ENCODE peak calls at places on chromosome 12, in four cellular contexts. I is lung, Q is uterus, A is tibial artery. W is an unnamed sample.

GRCh38 chr12:1184402-1184801 is 193.4 kb downstream of the ERC1 start:
- DNase-seq in I (no peak), Q (no peak), A (no peak), W (no peak)

GRCh38 chr12:74365178-74365964 is 172.3 kb upstream of the ATXN7L3B start:
- DNase-seq in I (no peak), Q (no peak), A (no peak), W (no peak)

GRCh38 chr12:88432536-88433462 is 147.5 kb downstream of the KITLG start:
- DNase-seq in I (peak; percentile 43), Q (peak; percentile 29), A (no peak), W (no peak)

GRCh38 chr12:115944392-115944742 is 333.1 kb downstream of the MED13L start:
- DNase-seq in I (no peak), Q (no peak), A (no peak), W (no peak)

GRCh38 chr12:116955382-116956021 is 44.8 kb downstream of the FBXW8 start:
- DNase-seq in I (peak; percentile 75), Q (no peak), A (no peak), W (no peak)

GRCh38 chr12:51216652-51217051 is 1.2 kb downstream of the POU6F1 start:
- DNase-seq in I (no peak), Q (no peak), A (no peak), W (no peak)

GRCh38 chr12:41531147-41531829 is 343.2 kb downstream of the PDZRN4 start:
- DNase-seq in I (no peak), Q (peak; percentile 71), A (peak; percentile 79), W (peak; percentile 59)

GRCh38 chr12:40515041-40515825 is 177.0 kb upstream of the CNTN1 start:
- DNase-seq in I (no peak), Q (no peak), A (no peak), W (no peak)

GRCh38 chr12:6226002-6226700 is 26.0 kb downstream of the CD9 start:
- DNase-seq in I (no peak), Q (peak; percentile 85), A (peak; percentile 96), W (no peak)

GRCh38 chr12:88313554-88313953 is 171.4 kb downstream of the TMTC3 start:
- DNase-seq in I (no peak), Q (no peak), A (no peak), W (no peak)

GRCh38 chr12:10339441-10339840 is 31.8 kb downstream of the KLRD1 start:
- DNase-seq in I (no peak), Q (no peak), A (no peak), W (no peak)

GRCh38 chr12:10027311-10028099 is 3.0 kb upstream of the CLEC9A start:
- DNase-seq in I (no peak), Q (no peak), A (no peak), W (no peak)

GRCh38 chr12:574475-575128 is 88.6 kb downstream of the NINJ2 start:
- DNase-seq in I (no peak), Q (no peak), A (peak; percentile 17), W (no peak)

GRCh38 chr12:28869197-28869596 is 279.9 kb upstream of the FAR2 start:
- DNase-seq in I (no peak), Q (no peak), A (no peak), W (no peak)

GRCh38 chr12:79448816-79449215 is 241.9 kb downstream of the PAWR start:
- DNase-seq in I (no peak), Q (no peak), A (no peak), W (no peak)

GRCh38 chr12:26113853-26114719 is 10.8 kb downstream of the BHLHE41 start:
- DNase-seq in I (peak; percentile 90), Q (peak; percentile 98), A (peak; percentile 98), W (peak; percentile 93)

GRCh38 chr12:76983420-76983819 is 81.9 kb downstream of the E2F7 start:
- DNase-seq in I (no peak), Q (no peak), A (no peak), W (no peak)

DNA sequence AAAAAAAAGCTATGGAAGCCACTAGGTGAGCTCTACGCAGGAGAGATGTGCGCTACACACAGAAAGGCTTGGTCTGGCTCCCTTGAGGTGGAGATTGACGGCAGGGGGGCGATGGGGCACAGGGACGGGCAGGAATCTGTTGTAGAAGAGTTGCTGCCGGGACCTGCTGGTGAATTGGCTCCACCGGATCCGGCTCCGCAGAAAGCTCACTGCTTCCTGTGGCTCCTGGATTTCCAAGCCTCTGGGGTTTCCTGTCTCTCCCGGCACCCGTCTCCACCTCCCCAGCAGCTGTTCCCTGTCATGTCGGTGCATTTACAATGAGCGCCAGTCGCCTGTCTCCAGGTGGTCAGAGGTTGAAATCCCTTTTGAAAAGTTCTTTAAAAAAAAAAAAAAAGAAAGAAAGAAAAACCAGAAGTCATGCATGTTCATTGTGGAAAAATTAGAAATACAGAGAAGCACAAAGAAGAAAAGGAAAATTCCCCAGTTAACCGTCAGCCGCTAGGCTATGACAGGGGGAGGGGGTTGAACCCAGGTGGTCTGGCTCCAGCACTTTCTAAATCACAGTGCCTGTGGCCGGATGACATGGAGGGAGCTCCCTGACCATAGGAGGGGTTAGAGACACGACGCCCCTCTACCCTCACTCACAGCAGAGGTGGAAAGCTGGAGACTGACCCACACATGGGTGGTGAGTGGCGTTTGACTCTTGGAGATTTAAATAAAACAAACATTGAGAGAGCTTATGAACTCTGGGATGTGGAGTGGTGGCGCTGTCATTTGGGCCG is 20.8 kb downstream of the FAM222A start:
- DNase-seq in I (no peak), Q (no peak), A (peak; percentile 41), W (no peak)
- H3K27ac ChIP-seq in I (no peak overlapping the region), Q (no peak overlapping the region), A (no peak overlapping the region), W (no peak overlapping the region)

GRCh38 chr12:68894276-68894855 is 38.6 kb downstream of the CPM start:
- DNase-seq in I (no peak), Q (no peak), A (no peak), W (no peak)

GRCh38 chr12:68900241-68900640 is 32.7 kb downstream of the CPM start:
- DNase-seq in I (no peak), Q (no peak), A (no peak), W (no peak)

GRCh38 chr12:68899251-68899771 is 33.7 kb downstream of the CPM start:
- DNase-seq in I (peak; percentile 69), Q (no peak), A (peak; percentile 70), W (no peak)

GRCh38 chr12:68893741-68894140 is 39.2 kb downstream of the CPM start:
- DNase-seq in I (no peak), Q (no peak), A (no peak), W (no peak)

DNA sequence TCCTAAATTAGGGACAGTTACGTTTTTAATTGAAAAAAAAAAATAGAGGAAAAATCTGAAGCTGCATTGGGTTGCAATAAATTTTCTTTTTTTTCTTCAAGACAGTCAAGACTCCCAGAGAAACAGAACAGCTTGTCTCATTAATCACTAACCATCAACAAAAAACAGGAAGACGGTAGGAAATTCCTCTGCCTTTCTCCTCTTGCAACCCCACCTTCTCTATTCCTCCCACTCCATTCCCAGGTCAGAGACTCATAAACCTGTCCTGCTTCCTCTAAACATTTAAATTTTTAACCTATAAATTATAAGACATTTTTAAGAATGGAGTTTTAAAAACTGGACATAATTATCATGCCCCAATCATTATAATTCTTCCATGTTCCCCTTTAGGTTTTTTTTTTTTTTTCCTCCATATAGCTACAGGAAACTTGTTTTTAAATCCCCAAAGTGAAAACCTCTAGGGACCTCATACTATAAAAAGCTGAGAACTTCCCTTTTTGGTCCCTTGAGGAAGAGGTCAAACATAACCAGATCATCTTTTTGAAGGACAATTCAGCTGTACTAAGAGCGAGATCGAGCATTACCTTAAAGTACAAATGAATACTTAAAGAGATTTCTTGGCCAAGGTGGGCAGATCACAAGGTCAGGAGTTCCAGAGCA is 36.0 kb downstream of the CPM start:
- DNase-seq in I (no peak), Q (no peak), A (no peak), W (no peak)
- H3K27ac ChIP-seq in I (no peak overlapping the region), Q (no peak overlapping the region), A (no peak overlapping the region), W (no peak overlapping the region)

GRCh38 chr12:4434721-4435425 is 10.7 kb downstream of the FGF6 start:
- DNase-seq in I (no peak), Q (no peak), A (no peak), W (no peak)
- H3K27ac ChIP-seq in I (no peak overlapping the region), Q (no peak overlapping the region), A (no peak overlapping the region), W (no peak overlapping the region)

GRCh38 chr12:56688129-56688845 is at the start of gene PTGES3:
- DNase-seq in I (peak; percentile 96), Q (peak; percentile 98), A (peak; percentile 99), W (peak; percentile 83)

GRCh38 chr12:56688846-56689113 is 696 bp upstream of the PTGES3 start:
- DNase-seq in I (no peak), Q (no peak), A (no peak), W (peak; percentile 71)

GRCh38 chr12:56682323-56682722 is 5.8 kb downstream of the PTGES3 start:
- DNase-seq in I (no peak), Q (no peak), A (peak; percentile 16), W (no peak)

GRCh38 chr12:56684745-56685369 is 3.2 kb downstream of the PTGES3 start:
- DNase-seq in I (no peak), Q (no peak), A (no peak), W (no peak)

GRCh38 chr12:56687225-56688128 is 607 bp downstream of the PTGES3 start:
- DNase-seq in I (peak; percentile 81), Q (peak; percentile 44), A (peak; percentile 76), W (peak; percentile 57)
- H3K27ac ChIP-seq in I (peak overlapping the region; percentile 99), Q (peak overlapping the region; percentile 99), A (peak overlapping the region; percentile 100), W (peak overlapping the region; percentile 100)

DNA sequence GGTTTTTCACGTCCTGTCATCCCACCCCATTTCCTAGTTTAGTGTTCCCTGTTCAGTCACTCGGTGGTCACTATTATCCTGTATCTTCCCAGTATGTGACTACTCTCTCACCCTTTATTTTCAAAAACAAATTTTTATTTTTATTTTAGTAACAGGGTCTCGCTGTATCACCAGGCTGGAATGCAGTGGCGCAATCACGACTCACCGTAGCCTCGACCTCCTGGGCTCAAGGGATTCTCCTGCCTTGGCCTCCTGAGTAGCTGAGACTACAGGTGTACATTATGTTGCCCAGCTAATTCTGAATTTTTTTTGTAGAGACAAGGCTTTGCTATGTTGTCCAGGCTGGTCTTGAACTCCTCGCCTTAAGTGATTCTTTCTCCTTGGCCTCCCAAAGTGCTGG is 20.1 kb upstream of the PRICKLE1 start:
- DNase-seq in I (no peak), Q (no peak), A (no peak), W (no peak)
- H3K27ac ChIP-seq in I (no peak overlapping the region), Q (no peak overlapping the region), A (no peak overlapping the region), W (no peak overlapping the region)

GRCh38 chr12:3523058-3523457 is 32.1 kb downstream of the PRMT8 start:
- DNase-seq in I (no peak), Q (no peak), A (no peak), W (no peak)

GRCh38 chr12:3527181-3527580 is 36.2 kb downstream of the PRMT8 start:
- DNase-seq in I (no peak), Q (no peak), A (no peak), W (no peak)

GRCh38 chr12:3526776-3527175 is 35.8 kb downstream of the PRMT8 start:
- DNase-seq in I (no peak), Q (no peak), A (no peak), W (no peak)

GRCh38 chr12:3520711-3521110 is 29.7 kb downstream of the PRMT8 start:
- DNase-seq in I (no peak), Q (no peak), A (no peak), W (no peak)

DNA sequence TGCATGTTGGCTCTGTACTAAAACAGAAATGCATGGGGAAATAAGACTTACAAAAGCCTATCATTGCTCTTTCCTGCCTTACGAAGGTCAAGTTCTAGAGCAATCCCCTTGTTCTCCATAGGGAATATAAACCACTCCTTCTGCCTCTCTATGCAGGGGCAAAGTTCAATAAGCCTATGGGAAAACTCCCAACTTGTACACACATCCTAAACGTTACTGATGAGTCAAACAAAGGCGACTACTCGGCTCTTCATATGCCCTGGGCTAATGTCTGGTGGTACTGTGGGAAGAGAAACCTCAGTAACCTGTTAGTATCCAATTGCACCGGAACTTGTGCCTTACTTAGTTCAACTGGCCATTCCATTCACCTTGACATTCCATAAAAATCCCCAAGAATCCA is 32.7 kb downstream of the PRMT8 start:
- DNase-seq in I (no peak), Q (no peak), A (no peak), W (no peak)
- H3K27ac ChIP-seq in I (no peak overlapping the region), Q (no peak overlapping the region), A (no peak overlapping the region), W (no peak overlapping the region)

GRCh38 chr12:49642370-49642802 is 19.0 kb downstream of the PRPF40B start:
- DNase-seq in I (no peak), Q (no peak), A (no peak), W (no peak)
- H3K27ac ChIP-seq in I (no peak overlapping the region), Q (no peak overlapping the region), A (no peak overlapping the region), W (no peak overlapping the region)

W was measured in caudate nucleus.